ENCODE peak calls at places on chromosomes 6 and 20, in ten cellular contexts. W, B, S, R, O, A, J, G, M and E are unnamed samples.

GRCh38 chr20:54343073-54343472 is 132.3 kb upstream of the DOK5 start:
- DNase-seq in A (no peak), M (no peak), G (no peak), W (no peak), B (no peak), O (no peak), J (no peak), R (no peak), S (no peak), E (no peak)

GRCh38 chr6:139648430-139649000 is 274.1 kb upstream of the CITED2 start:
- DNase-seq in W (no peak), M (no peak), G (no peak), A (no peak), R (no peak), S (no peak), O (no peak), B (no peak), J (no peak), E (no peak)

GRCh38 chr6:138372711-138373463 is 4.8 kb upstream of the SMIM28 start:
- DNase-seq in O (peak; percentile 61), M (no peak), A (peak; percentile 46), J (no peak), S (peak; percentile 12), B (no peak), W (no peak), G (no peak), R (peak; percentile 74), E (no peak)

GRCh38 chr20:2750343-2751251 is 49.8 kb downstream of the CPXM1 start:
- DNase-seq in J (peak; percentile 84), S (no peak), O (peak; percentile 46), R (peak; percentile 52), M (peak; percentile 78), W (peak; percentile 91), A (peak; percentile 59), G (no peak), B (peak; percentile 61), E (peak; percentile 42)

GRCh38 chr6:160132776-160133338 is 11.2 kb downstream of the SLC22A1 start:
- DNase-seq in R (peak; percentile 66), O (peak; percentile 57), A (peak; percentile 33), G (no peak), M (peak; percentile 60), W (no peak), J (no peak), B (no peak), S (peak; percentile 13), E (no peak)

GRCh38 chr20:40470313-40471260 is 218.4 kb downstream of the MAFB start:
- DNase-seq in J (peak; percentile 48), O (no peak), G (no peak), A (no peak), R (no peak), B (peak; percentile 45), M (no peak), W (no peak), S (no peak), E (peak; percentile 20)

GRCh38 chr20:51284871-51285270 is 257.6 kb downstream of the NFATC2 start:
- DNase-seq in G (no peak), S (no peak), M (no peak), W (no peak), B (no peak), A (no peak), R (no peak), J (no peak), O (no peak), E (no peak)

GRCh38 chr20:22333885-22334545 is 250.4 kb downstream of the FOXA2 start:
- DNase-seq in O (peak; percentile 75), G (peak; percentile 19), A (peak; percentile 66), S (peak; percentile 8), J (peak; percentile 54), R (peak; percentile 74), W (peak; percentile 86), B (peak; percentile 37), M (no peak), E (no peak)

GRCh38 chr6:7165736-7166296 is 58.1 kb downstream of the RREB1 start:
- DNase-seq in O (no peak), B (no peak), M (no peak), W (peak; percentile 30), G (no peak), A (no peak), J (no peak), R (no peak), S (no peak), E (no peak)

GRCh38 chr20:199996-200395 is 10.5 kb upstream of the DEFB128 start:
- DNase-seq in M (no peak), W (no peak), O (no peak), G (no peak), R (no peak), A (no peak), B (no peak), J (no peak), S (no peak), E (peak; percentile 18)

GRCh38 chr6:63740709-63741108 is 105.1 kb downstream of the PHF3 start:
- DNase-seq in B (no peak), S (peak; percentile 89), O (peak; percentile 80), M (no peak), G (no peak), W (no peak), R (peak; percentile 85), J (no peak), A (peak; percentile 91), E (no peak)

GRCh38 chr6:151441390-151442166 is 10.3 kb downstream of the RMND1 start:
- DNase-seq in A (no peak), B (no peak), W (no peak), J (no peak), G (no peak), M (no peak), S (no peak), R (no peak), O (no peak), E (no peak)

GRCh38 chr20:35342154-35342769 is 50.0 kb upstream of the FAM83C start:
- DNase-seq in R (peak; percentile 31), O (no peak), J (no peak), B (no peak), M (no peak), A (peak; percentile 16), G (no peak), S (peak; percentile 54), W (peak; percentile 58), E (no peak)

GRCh38 chr6:79506251-79506650 is 31.0 kb downstream of the LCA5 start:
- DNase-seq in W (no peak), G (no peak), J (no peak), B (no peak), O (peak; percentile 77), M (no peak), S (peak; percentile 2), R (peak; percentile 55), A (peak; percentile 34), E (no peak)

GRCh38 chr20:44616604-44616964 is 34.2 kb downstream of the PKIG start:
- DNase-seq in G (no peak), R (no peak), W (peak; percentile 67), B (no peak), M (no peak), A (no peak), J (no peak), S (no peak), O (no peak), E (no peak)

GRCh38 chr6:74717591-74717990 is 488.3 kb downstream of the COL12A1 start:
- DNase-seq in S (no peak), R (no peak), M (no peak), J (no peak), O (no peak), G (no peak), W (no peak), B (no peak), A (peak; percentile 31), E (no peak)

GRCh38 chr6:74715362-74716068 is 490.3 kb downstream of the COL12A1 start:
- DNase-seq in M (no peak), W (no peak), G (no peak), S (peak; percentile 41), R (peak; percentile 68), A (peak; percentile 62), B (no peak), J (no peak), O (peak; percentile 62), E (no peak)

GRCh38 chr6:74720923-74721322 is 484.9 kb downstream of the COL12A1 start:
- DNase-seq in M (no peak), G (no peak), B (no peak), W (no peak), A (no peak), S (no peak), R (peak; percentile 47), O (peak; percentile 15), J (no peak), E (no peak)
- H3K4me3 ChIP-seq in M (no peak overlapping the region), G (no peak overlapping the region), B (no peak overlapping the region), W (no peak overlapping the region), A (no peak overlapping the region), S (no peak overlapping the region), R (no peak overlapping the region), O (no peak overlapping the region), J (no peak overlapping the region), E (no peak overlapping the region)

GRCh38 chr6:22828179-22829062 is 259.1 kb downstream of the HDGFL1 start:
- DNase-seq in G (no peak), B (no peak), M (no peak), O (peak; percentile 99), R (peak; percentile 99), J (no peak), W (peak; percentile 74), S (peak; percentile 99), A (peak; percentile 94), E (peak; percentile 61)
- TF ChIP-seq CTCF in G (no peak), B (peak; percentile 29), M (no peak), O (peak; percentile 48), R (peak; percentile 63), J (peak; percentile 62), W (peak; percentile 84), S (peak; percentile 82), A (peak; percentile 40), E (peak; percentile 64)

GRCh38 chr20:62776692-62777527 is 19.4 kb upstream of the MRGBP start:
- DNase-seq in M (no peak), J (no peak), B (no peak), S (no peak), W (peak; percentile 67), G (peak; percentile 67), R (peak; percentile 19), O (peak; percentile 46), A (no peak), E (no peak)
- H3K4me3 ChIP-seq in M (no peak overlapping the region), J (no peak overlapping the region), B (no peak overlapping the region), S (no peak overlapping the region), W (no peak overlapping the region), G (peak overlapping the region; percentile 58), R (no peak overlapping the region), O (no peak overlapping the region), A (no peak overlapping the region), E (no peak overlapping the region)

GRCh38 chr20:24658920-24659660 is 189.7 kb downstream of the SYNDIG1 start:
- DNase-seq in G (no peak), W (no peak), S (no peak), M (no peak), B (no peak), A (no peak), R (no peak), O (no peak), J (no peak), E (no peak)

GRCh38 chr20:24654425-24654824 is 185.0 kb downstream of the SYNDIG1 start:
- DNase-seq in R (no peak), G (no peak), M (no peak), B (no peak), A (no peak), W (no peak), J (no peak), S (no peak), O (no peak), E (no peak)

GRCh38 chr20:24656391-24656790 is 187.0 kb downstream of the SYNDIG1 start:
- DNase-seq in J (no peak), M (no peak), O (no peak), S (no peak), G (no peak), B (no peak), W (no peak), A (no peak), R (no peak), E (no peak)

GRCh38 chr20:24657878-24658620 is 188.6 kb downstream of the SYNDIG1 start:
- DNase-seq in J (no peak), G (no peak), W (no peak), M (no peak), S (peak; percentile 30), A (no peak), O (no peak), B (no peak), R (no peak), E (no peak)

GRCh38 chr20:24657211-24657610 is 187.8 kb downstream of the SYNDIG1 start:
- DNase-seq in O (no peak), G (no peak), W (no peak), J (no peak), R (peak; percentile 75), M (no peak), B (no peak), S (peak; percentile 45), A (peak; percentile 60), E (no peak)
- TF ChIP-seq CTCF in O (no peak), G (no peak), W (no peak), J (no peak), R (peak; percentile 29), M (no peak), B (no peak), S (peak; percentile 9), A (peak; percentile 27), E (no peak)